ENCODE peak calls at places on chromosomes 3 and 15, in nine cellular contexts. V is A549, K is fibroblast of lung, J is AG09319, C is fibroblast of mammary gland, L is bronchial epithelial cell, M is dorsolateral prefrontal cortex, I is cardiac muscle cell, Q is GM06990. T is an unnamed sample.

GRCh38 chr3:20040476-20041196 is 390 bp downstream of the KAT2B start:
- DNase-seq in V (peak; percentile 72), K (peak; percentile 80), J (no peak), C (peak; percentile 65), L (peak; percentile 43), M (peak; percentile 82), I (peak; percentile 79), Q (peak; percentile 85), T (peak; percentile 81)

GRCh38 chr3:142270407-142270806 is 45.0 kb upstream of the GK5 start:
- DNase-seq in V (no peak), K (no peak), J (no peak), C (peak; percentile 8), L (no peak), M (no peak), I (no peak), Q (no peak), T (no peak)

GRCh38 chr15:76328962-76329361 is 7.6 kb upstream of the ISL2 start:
- DNase-seq in V (peak; percentile 66), K (no peak), J (no peak), C (peak; percentile 67), L (peak; percentile 69), M (no peak), I (no peak), Q (no peak), T (no peak)

GRCh38 chr15:50675524-50676144 is 11.0 kb downstream of the TRPM7 start:
- DNase-seq in V (peak; percentile 52), K (peak; percentile 73), J (peak; percentile 22), C (peak; percentile 57), L (peak; percentile 45), M (no peak), I (peak; percentile 64), Q (no peak), T (no peak)

GRCh38 chr3:64150527-64151238 is 74.6 kb downstream of the PRICKLE2 start:
- DNase-seq in V (peak; percentile 92), K (peak; percentile 97), J (peak; percentile 84), C (peak; percentile 67), L (peak; percentile 87), M (peak; percentile 61), I (peak; percentile 80), Q (no peak), T (no peak)

GRCh38 chr3:68057637-68058320 is 403.4 kb upstream of the SUCLG2 start:
- DNase-seq in V (no peak), K (no peak), J (no peak), C (no peak), L (no peak), M (no peak), I (no peak), Q (no peak), T (no peak)

GRCh38 chr15:85523530-85523929 is 143.1 kb downstream of the AKAP13 start:
- DNase-seq in V (no peak), K (no peak), J (no peak), C (no peak), L (no peak), M (no peak), I (no peak), Q (no peak), T (no peak)

GRCh38 chr3:181941250-181941649 is 229.5 kb downstream of the SOX2 start:
- DNase-seq in V (no peak), K (no peak), J (no peak), C (no peak), L (peak; percentile 22), M (no peak), I (no peak), Q (peak; percentile 43), T (no peak)

GRCh38 chr3:48001991-48002390 is 14.2 kb downstream of the MAP4 start:
- DNase-seq in V (no peak), K (no peak), J (no peak), C (no peak), L (no peak), M (no peak), I (no peak), Q (no peak), T (no peak)

GRCh38 chr3:63976862-63977180 is 46.5 kb downstream of the PSMD6 start:
- DNase-seq in V (no peak), K (no peak), J (no peak), C (no peak), L (no peak), M (no peak), I (no peak), Q (no peak), T (no peak)

GRCh38 chr3:55180936-55181535 is 253.2 kb upstream of the LRTM1 start:
- DNase-seq in V (peak; percentile 22), K (peak; percentile 66), J (no peak), C (peak; percentile 76), L (peak; percentile 34), M (no peak), I (peak; percentile 68), Q (no peak), T (peak; percentile 52)

GRCh38 chr3:137304313-137305056 is 346.7 kb downstream of the IL20RB start:
- DNase-seq in V (no peak), K (no peak), J (no peak), C (no peak), L (no peak), M (no peak), I (no peak), Q (no peak), T (no peak)
- TF ChIP-seq CTCF in V (no peak), K (no peak), J (no peak), C (no peak), L (no peak), M (no peak), I (no peak), Q (no peak), T (no peak)

GRCh38 chr3:109729111-109729510 is 391.8 kb upstream of the DPPA4 start:
- DNase-seq in V (no peak), K (peak; percentile 47), J (no peak), C (peak; percentile 19), L (peak; percentile 33), M (no peak), I (peak; percentile 31), Q (no peak), T (no peak)

GRCh38 chr3:109731639-109732473 is 394.5 kb upstream of the DPPA4 start:
- DNase-seq in V (peak; percentile 48), K (peak; percentile 78), J (peak; percentile 44), C (peak; percentile 57), L (peak; percentile 56), M (no peak), I (peak; percentile 79), Q (peak; percentile 0), T (peak; percentile 9)
- TF ChIP-seq CTCF in V (peak; percentile 72), K (peak; percentile 92), J (peak; percentile 95), C (peak; percentile 95), L (peak; percentile 57), M (peak; percentile 83), I (peak; percentile 93), Q (peak; percentile 79), T (peak; percentile 49)

GRCh38 chr3:165202995-165203394 is 6.8 kb upstream of the SLITRK3 start:
- DNase-seq in V (no peak), K (no peak), J (no peak), C (no peak), L (no peak), M (no peak), I (no peak), Q (no peak), T (no peak)
- TF ChIP-seq CTCF in V (no peak), K (no peak), J (no peak), C (no peak), L (no peak), M (no peak), I (no peak), Q (no peak), T (no peak)

GRCh38 chr3:193704431-193704830 is 111.4 kb downstream of the OPA1 start:
- DNase-seq in V (no peak), K (no peak), J (no peak), C (no peak), L (no peak), M (no peak), I (no peak), Q (no peak), T (no peak)
- TF ChIP-seq CTCF in V (no peak), K (no peak), J (no peak), C (no peak), L (no peak), M (no peak), I (no peak), Q (no peak), T (no peak)

GRCh38 chr3:127093312-127093711 is 99.6 kb upstream of the PRR23E start:
- DNase-seq in V (no peak), K (no peak), J (no peak), C (no peak), L (no peak), M (peak; percentile 41), I (no peak), Q (no peak), T (no peak)

GRCh38 chr3:127096256-127097008 is 96.5 kb upstream of the PRR23E start:
- DNase-seq in V (no peak), K (peak; percentile 8), J (no peak), C (peak; percentile 12), L (no peak), M (peak; percentile 16), I (no peak), Q (no peak), T (no peak)

GRCh38 chr3:127097516-127097915 is 95.4 kb upstream of the PRR23E start:
- DNase-seq in V (no peak), K (no peak), J (no peak), C (no peak), L (no peak), M (no peak), I (no peak), Q (no peak), T (no peak)

GRCh38 chr3:127097009-127097350 is 96.0 kb upstream of the PRR23E start:
- DNase-seq in V (no peak), K (no peak), J (no peak), C (no peak), L (no peak), M (peak; percentile 39), I (no peak), Q (no peak), T (no peak)

GRCh38 chr3:127095774-127096173 is 97.2 kb upstream of the PRR23E start:
- DNase-seq in V (no peak), K (no peak), J (no peak), C (no peak), L (no peak), M (peak; percentile 8), I (no peak), Q (no peak), T (no peak)
- TF ChIP-seq CTCF in V (no peak), K (no peak), J (no peak), C (no peak), L (no peak), M (no peak), I (no peak), Q (no peak), T (no peak)

GRCh38 chr3:16808393-16809107 is 76.2 kb upstream of the PLCL2 start:
- DNase-seq in V (no peak), K (no peak), J (no peak), C (peak; percentile 58), L (no peak), M (no peak), I (no peak), Q (no peak), T (no peak)
- TF ChIP-seq CTCF in V (no peak), K (no peak), J (no peak), C (peak; percentile 6), L (no peak), M (no peak), I (no peak), Q (peak; percentile 9), T (no peak)

T was measured in GM13976.